ENCODE peak calls at places on chromosomes 3 and 15, in five cellular contexts. L, R, Z, I and P are unnamed samples.

GRCh38 chr3:87627316-87627715 is 350.9 kb upstream of the POU1F1 start:
- DNase-seq in Z (no peak), R (no peak), I (no peak), L (no peak), P (no peak)

GRCh38 chr15:80777137-80777536 is 2.0 kb upstream of the CEMIP start:
- DNase-seq in I (peak; percentile 51), R (no peak), Z (no peak), L (no peak), P (no peak)

GRCh38 chr15:31511707-31512310 is 185.2 kb downstream of the KLF13 start:
- DNase-seq in I (no peak), Z (no peak), R (no peak), L (no peak), P (no peak)

GRCh38 chr3:65492249-65492648 is 546.5 kb downstream of the MAGI1 start:
- DNase-seq in L (no peak), R (no peak), Z (no peak), I (no peak), P (no peak)

GRCh38 chr3:15452961-15453360 is 25.6 kb downstream of the EAF1 start:
- DNase-seq in L (no peak), I (no peak), Z (no peak), R (no peak), P (no peak)

GRCh38 chr3:18444597-18445420 is 19.7 kb upstream of the SATB1 start:
- DNase-seq in Z (peak; percentile 65), L (peak; percentile 82), R (peak; percentile 76), I (peak; percentile 82), P (peak; percentile 95)

GRCh38 chr15:48861813-48862431 is 16.0 kb upstream of the EID1 start:
- DNase-seq in L (no peak), I (no peak), Z (peak; percentile 46), R (no peak), P (no peak)

GRCh38 chr3:58434990-58435389 is 1.4 kb upstream of the PDHB start:
- DNase-seq in L (no peak), I (no peak), Z (no peak), R (no peak), P (no peak)

GRCh38 chr3:11434017-11434526 is 161.9 kb downstream of the ATG7 start:
- DNase-seq in Z (peak; percentile 57), I (peak; percentile 48), R (no peak), L (peak; percentile 80), P (no peak)

GRCh38 chr3:147422934-147423599 is 13.9 kb downstream of the ZIC1 start:
- DNase-seq in I (no peak), R (no peak), L (no peak), Z (no peak), P (no peak)

GRCh38 chr15:73172508-73172907 is 120.2 kb downstream of the NEO1 start:
- DNase-seq in Z (no peak), I (no peak), R (no peak), L (no peak), P (no peak)

GRCh38 chr15:91611924-91612323 is 241.6 kb upstream of the SLCO3A1 start:
- DNase-seq in I (no peak), L (no peak), Z (no peak), R (no peak), P (no peak)

GRCh38 chr3:177646749-177647148 is 449.5 kb upstream of the TBL1XR1 start:
- DNase-seq in Z (no peak), R (no peak), I (peak; percentile 66), L (no peak), P (no peak)

GRCh38 chr3:116254535-116254934 is 190.8 kb downstream of the LSAMP start:
- DNase-seq in R (no peak), Z (no peak), L (no peak), I (no peak), P (no peak)

GRCh38 chr15:70875001-70875782 is 17.0 kb downstream of the THAP10 start:
- DNase-seq in L (no peak), R (no peak), Z (no peak), I (no peak), P (no peak)

GRCh38 chr15:24269923-24270322 is 405.7 kb upstream of the NPAP1 start:
- DNase-seq in Z (no peak), R (no peak), L (no peak), I (no peak), P (no peak)

GRCh38 chr3:56862352-56863062 is 60.8 kb upstream of the ARHGEF3 start:
- DNase-seq in R (no peak), L (no peak), Z (no peak), I (no peak), P (no peak)

GRCh38 chr15:62584301-62585235 is 419.5 kb upstream of the C2CD4B start:
- DNase-seq in R (no peak), L (no peak), Z (no peak), I (no peak), P (no peak)

GRCh38 chr3:71173421-71173975 is 410.0 kb downstream of the FOXP1 start:
- DNase-seq in I (no peak), Z (no peak), L (no peak), R (no peak), P (no peak)

GRCh38 chr3:44880284-44880683 is 5.9 kb downstream of the TGM4 start:
- DNase-seq in L (no peak), I (no peak), R (no peak), Z (no peak), P (no peak)

GRCh38 chr3:197484204-197484901 is 71.4 kb downstream of the BDH1 start:
- DNase-seq in L (no peak), Z (no peak), R (no peak), I (no peak), P (no peak)

GRCh38 chr15:62389887-62390792 is 225.1 kb upstream of the C2CD4B start:
- DNase-seq in I (peak; percentile 76), R (peak; percentile 71), L (peak; percentile 79), Z (peak; percentile 78), P (peak; percentile 91)

GRCh38 chr3:122101646-122102045 is 46.5 kb downstream of the CD86 start:
- DNase-seq in L (no peak), I (no peak), Z (no peak), R (no peak), P (no peak)

GRCh38 chr3:173553635-173554280 is 156.2 kb downstream of the NLGN1 start:
- DNase-seq in R (no peak), L (no peak), I (no peak), Z (no peak), P (no peak)

GRCh38 chr15:96421211-96421610 is 90.7 kb downstream of the NR2F2 start:
- DNase-seq in Z (no peak), I (no peak), L (no peak), R (peak; percentile 38), P (no peak)

GRCh38 chr15:23532019-23532418 is 33.5 kb upstream of the MKRN3 start:
- DNase-seq in L (no peak), R (no peak), Z (no peak), I (no peak), P (no peak)

GRCh38 chr3:186969607-186970006 is 39.3 kb downstream of the ST6GAL1 start:
- DNase-seq in R (no peak), Z (no peak), I (peak; percentile 9), L (no peak), P (no peak)

GRCh38 chr3:186108106-186108940 is 566 bp downstream of the ETV5 start:
- DNase-seq in Z (peak; percentile 39), I (peak; percentile 55), L (peak; percentile 72), R (no peak), P (peak; percentile 90)

DNA sequence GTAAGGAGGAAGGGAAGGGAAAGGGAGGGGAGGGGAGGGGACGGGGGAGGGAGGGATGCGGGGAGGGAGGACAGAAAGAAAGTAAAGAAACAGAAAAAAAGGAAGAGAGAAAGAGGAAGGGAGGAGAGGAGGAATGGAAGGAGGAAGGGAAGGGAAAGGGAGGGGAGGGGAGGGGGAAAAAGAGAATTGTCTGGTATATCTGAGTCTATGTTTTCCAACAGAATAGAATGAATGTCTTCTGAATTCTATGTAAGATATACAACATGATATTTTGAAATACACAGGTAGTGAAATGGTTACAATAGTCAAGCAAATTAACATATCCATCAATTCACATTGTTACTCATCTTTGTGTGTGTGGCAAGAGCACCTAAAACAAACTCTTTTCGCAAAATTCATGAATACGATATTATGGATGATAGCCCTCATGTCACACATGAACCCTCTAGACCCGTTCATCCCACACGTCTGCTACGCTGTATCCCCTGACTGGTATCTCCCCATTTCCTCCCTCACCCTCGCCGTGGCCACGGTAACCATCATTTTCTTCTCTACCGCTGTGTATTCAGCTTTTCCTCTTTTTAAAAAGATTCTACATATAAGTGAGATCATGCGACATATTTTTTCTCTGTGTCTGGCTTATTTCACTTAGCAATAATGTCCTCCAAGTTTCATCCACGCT is 168.9 kb downstream of the XXYLT1 start:
- DNase-seq in R (no peak), I (no peak), Z (no peak), L (no peak), P (peak; percentile 50)
- H3K4me1 ChIP-seq in R (peaks cover 14% of the 10 kb centered on the region), I (no peaks in the 10 kb centered on the region), Z (peaks cover 16% of the 10 kb centered on the region), L (no peaks in the 10 kb centered on the region), P (peaks cover 52% of the 10 kb centered on the region)

DNA sequence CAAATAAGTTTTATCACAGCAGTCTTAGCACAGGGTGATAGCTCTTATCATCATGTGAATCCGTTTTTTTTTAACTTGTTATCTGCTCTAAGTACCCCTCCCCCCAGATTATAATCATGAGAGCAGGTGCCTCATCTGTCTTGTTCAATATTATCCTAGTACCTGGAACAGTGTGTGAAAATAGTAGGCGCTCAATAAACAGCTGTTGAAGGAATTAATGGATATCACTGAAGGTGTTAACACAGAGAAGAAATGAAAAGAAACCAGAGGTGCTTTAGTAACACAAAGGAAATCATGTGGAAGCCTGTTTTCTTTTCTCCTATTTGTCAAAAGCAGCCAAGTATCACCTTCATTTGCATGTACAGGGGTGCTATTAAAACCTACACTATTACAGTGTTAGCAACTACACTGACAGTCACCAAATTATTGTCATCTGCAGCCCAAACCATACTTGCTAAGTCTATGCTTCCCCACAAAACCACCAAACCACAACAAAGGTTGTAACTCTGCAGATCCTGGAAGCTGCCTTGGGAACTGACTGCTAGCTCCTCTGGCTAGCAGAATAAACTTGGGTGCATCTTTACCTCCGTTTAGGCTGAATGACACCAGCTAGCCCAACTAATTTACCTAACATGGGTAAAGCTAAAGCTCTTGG is 2.9 kb downstream of the XPC start:
- DNase-seq in L (no peak), R (no peak), Z (no peak), I (no peak), P (no peak)
- H3K4me3 ChIP-seq in L (no peak overlapping the region), R (no peak overlapping the region), Z (no peak overlapping the region), I (no peak overlapping the region), P (no peak overlapping the region)

GRCh38 chr3:128497305-128498126 is 4.5 kb upstream of the GATA2 start:
- DNase-seq in R (peak; percentile 75), L (peak; percentile 67), I (peak; percentile 68), Z (peak; percentile 74), P (peak; percentile 86)
- TF ChIP-seq POLR2A in R (no peak), L (no peak), I (no peak), Z (no peak), P (no peak)

DNA sequence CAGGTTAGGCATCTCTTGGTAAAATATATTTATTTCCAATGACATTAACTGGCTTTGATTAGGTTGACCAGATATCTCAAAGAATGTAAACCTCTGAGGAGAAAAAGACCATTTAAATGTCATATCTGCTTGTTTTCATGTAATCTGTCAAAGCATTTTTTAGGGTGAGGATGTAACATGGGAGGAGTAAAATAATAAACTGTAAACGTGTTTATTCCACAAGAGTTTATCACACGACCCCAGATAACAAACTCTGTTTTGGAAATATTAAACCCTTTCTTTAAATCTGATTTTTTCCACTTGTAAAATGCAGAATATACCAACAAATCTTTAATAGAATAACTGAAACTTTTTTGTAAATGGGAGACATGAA is 1.6 kb downstream of the TM4SF1 start:
- DNase-seq in R (no peak), I (no peak), L (no peak), Z (no peak), P (no peak)
- H3K4me1 ChIP-seq in R (peaks cover 48% of the 10 kb centered on the region), I (no peaks in the 10 kb centered on the region), L (peaks cover 8% of the 10 kb centered on the region), Z (peaks cover 9% of the 10 kb centered on the region), P (peaks cover 39% of the 10 kb centered on the region)